ENCODE peak calls at places on chromosomes 6 and 20, in seven cellular contexts. F is NCI-H2029; E is activated T-helper 1 cell treated with anti-CD3 and anti-CD28 coated beads, Interleukin-2, amount 50 U/mL, for 16 hours; X is retina; J is lung; B is NCI-H1092 treated with DMSO at 0.1 percent for 48 hours; T is fibroblast of pulmonary artery. Z is an unnamed sample.

GRCh38 chr6:52522655-52523054 is 54.2 kb downstream of the TRAM2 start:
- DNase-seq in E (no peak), B (no peak), F (no peak), J (no peak), T (peak), X (no peak), Z (no peak)

GRCh38 chr6:11614534-11615213 is 77.1 kb downstream of the TMEM170B start:
- DNase-seq in X (no peak), F (no peak), J (no peak), B (no peak), E (no peak), T (peak), Z (no peak)

GRCh38 chr6:45640081-45640491 is 262.4 kb upstream of the SUPT3H start:
- DNase-seq in B (no peak), X (no peak), F (no peak), J (no peak), T (peak), E (no peak), Z (no peak)

GRCh38 chr20:3786126-3786484 is 435 bp downstream of the CENPB start:
- DNase-seq in J (no peak), F (peak), X (peak), T (peak), E (no peak), B (peak), Z (peak)

GRCh38 chr6:141451508-141452353 is 681.0 kb upstream of the GJE1 start:
- DNase-seq in J (no peak), E (no peak), B (no peak), X (no peak), F (no peak), T (peak), Z (no peak)

GRCh38 chr6:148954934-148955915 is 208.4 kb downstream of the UST start:
- DNase-seq in E (no peak), J (no peak), X (no peak), B (peak), F (no peak), T (peak), Z (no peak)

GRCh38 chr6:117425431-117426153 is at the start of gene ROS1:
- DNase-seq in X (no peak), T (no peak), F (no peak), B (no peak), J (no peak), E (no peak), Z (no peak)

GRCh38 chr6:69771158-69771906 is 25.5 kb downstream of the LMBRD1 start:
- DNase-seq in B (no peak), T (peak), E (no peak), J (no peak), F (no peak), X (no peak), Z (peak)

GRCh38 chr6:72642435-72642834 is 20.6 kb downstream of the KCNQ5 start:
- DNase-seq in B (no peak), X (no peak), J (no peak), F (no peak), E (no peak), T (no peak), Z (no peak)

GRCh38 chr6:50823130-50823920 is 4.7 kb downstream of the TFAP2B start:
- DNase-seq in J (no peak), E (no peak), X (peak), F (no peak), T (no peak), B (no peak), Z (no peak)

GRCh38 chr20:63230800-63231268 is 4.9 kb upstream of the BIRC7 start:
- DNase-seq in E (no peak), F (no peak), T (peak), X (peak), B (peak), J (no peak), Z (peak)

GRCh38 chr6:15413558-15414257 is 167.8 kb downstream of the JARID2 start:
- DNase-seq in T (no peak), F (no peak), J (no peak), E (no peak), B (no peak), X (no peak), Z (no peak)

GRCh38 chr6:169592558-169592957 is 109.3 kb downstream of the WDR27 start:
- DNase-seq in F (no peak), E (no peak), J (no peak), T (peak), X (no peak), B (no peak), Z (no peak)

GRCh38 chr6:106089981-106090380 is 3.8 kb downstream of the PRDM1 start:
- DNase-seq in B (no peak), J (no peak), E (no peak), X (no peak), F (no peak), T (peak), Z (peak)

GRCh38 chr6:160005861-160006540 is 37.1 kb downstream of the IGF2R start:
- DNase-seq in F (no peak), X (peak), E (no peak), J (no peak), B (no peak), T (peak), Z (no peak)

GRCh38 chr6:32666420-32667300 is at the start of gene HLA-DQB1:
- DNase-seq in B (no peak), T (peak), F (peak), E (no peak), X (peak), J (no peak), Z (peak)

GRCh38 chr6:105805581-105806023 is 280.5 kb upstream of the PRDM1 start:
- DNase-seq in X (no peak), F (no peak), T (no peak), J (no peak), E (no peak), B (no peak), Z (no peak)

GRCh38 chr6:106439459-106439858 is 78.9 kb downstream of the CRYBG1 start:
- DNase-seq in F (no peak), T (no peak), J (no peak), B (no peak), X (no peak), E (no peak), Z (no peak)

GRCh38 chr6:159390384-159390783 is 221.2 kb downstream of the FNDC1 start:
- DNase-seq in J (no peak), X (no peak), T (peak), E (no peak), B (no peak), F (no peak), Z (no peak)

GRCh38 chr6:27889275-27889627 is 22.9 kb downstream of the OR2B2 start:
- DNase-seq in X (no peak), B (no peak), F (no peak), E (no peak), J (no peak), T (no peak), Z (no peak)

GRCh38 chr6:167898673-167899311 is 72.1 kb downstream of the AFDN start:
- DNase-seq in E (no peak), X (peak), F (peak), J (no peak), B (peak), T (peak), Z (peak)

GRCh38 chr6:47967843-47968242 is 143.2 kb downstream of the PTCHD4 start:
- DNase-seq in X (no peak), T (no peak), B (no peak), F (no peak), J (no peak), E (no peak), Z (no peak)

GRCh38 chr20:20932156-20932555 is 174.0 kb downstream of the LINC00237 start:
- DNase-seq in X (no peak), T (no peak), F (no peak), B (no peak), J (no peak), E (no peak), Z (no peak)

GRCh38 chr20:420721-421574 is 12.8 kb downstream of the RBCK1 start:
- DNase-seq in E (no peak), F (peak), J (no peak), T (no peak), X (no peak), B (no peak), Z (no peak)

GRCh38 chr20:56801991-56802740 is 173.1 kb downstream of the TFAP2C start:
- DNase-seq in F (no peak), T (peak), J (no peak), B (no peak), E (no peak), X (no peak), Z (no peak)

GRCh38 chr20:21767739-21768223 is 62.3 kb downstream of the PAX1 start:
- DNase-seq in T (no peak), F (no peak), B (no peak), X (peak), E (no peak), J (no peak), Z (no peak)

GRCh38 chr6:31582230-31582601 is at the start of gene LTB:
- DNase-seq in X (no peak), F (no peak), B (no peak), T (no peak), J (no peak), E (peak), Z (no peak)

Z was measured in cerebellum.